ENCODE peak calls at places on chromosomes 4 and X, in six cellular contexts. F is lung, Y is neural progenitor cell, M is heart left ventricle, V is astrocyte of the spinal cord, S is fibroblast of lung. C is an unnamed sample.

GRCh38 chrX:46574941-46575381 is 1.4 kb downstream of the CHST7 start:
- DNase-seq in S (peak), M (peak), F (no peak), Y (peak), V (no peak), C (no peak)

GRCh38 chr4:8112036-8112576 is 46.5 kb downstream of the ABLIM2 start:
- DNase-seq in S (no peak), Y (no peak), M (peak), V (no peak), F (no peak), C (no peak)

GRCh38 chr4:8181844-8182243 is 17.2 kb upstream of the SH3TC1 start:
- DNase-seq in V (no peak), S (no peak), M (peak), Y (no peak), F (no peak), C (no peak)

GRCh38 chr4:29079260-29079659 is 1640.9 kb upstream of the PCDH7 start:
- DNase-seq in S (no peak), F (no peak), V (no peak), M (no peak), Y (no peak), C (no peak)

GRCh38 chrX:149950681-149951080 is 12.4 kb upstream of the EOLA2 start:
- DNase-seq in S (peak), M (no peak), Y (peak), F (no peak), V (peak), C (peak)

GRCh38 chr4:138967313-138967712 is 48.3 kb upstream of the NOCT start:
- DNase-seq in F (no peak), M (no peak), S (no peak), V (no peak), Y (no peak), C (no peak)

GRCh38 chr4:77003400-77003799 is 53.8 kb downstream of the SEPTIN11 start:
- DNase-seq in S (no peak), Y (no peak), F (no peak), V (no peak), M (no peak), C (no peak)

GRCh38 chr4:130955520-130955919 is 1859.6 kb downstream of the C4orf33 start:
- DNase-seq in Y (no peak), F (no peak), S (no peak), M (no peak), V (no peak), C (no peak)

GRCh38 chr4:39574946-39575345 is 47.7 kb upstream of the UGDH start:
- DNase-seq in Y (no peak), S (no peak), F (no peak), M (no peak), V (no peak), C (no peak)

GRCh38 chr4:41749650-41750049 is 1.1 kb upstream of the PHOX2B start:
- DNase-seq in S (no peak), V (no peak), F (no peak), Y (peak), M (no peak), C (no peak)

GRCh38 chr4:41747230-41748055 is 1.1 kb downstream of the PHOX2B start:
- DNase-seq in V (no peak), S (no peak), Y (peak), M (no peak), F (no peak), C (no peak)

GRCh38 chr4:41748788-41749445 is 392 bp upstream of the PHOX2B start:
- DNase-seq in S (no peak), F (no peak), M (no peak), V (no peak), Y (peak), C (no peak)

GRCh38 chr4:41746440-41747229 is 1.9 kb downstream of the PHOX2B start:
- DNase-seq in V (no peak), Y (peak), F (no peak), M (no peak), S (no peak), C (no peak)

DNA sequence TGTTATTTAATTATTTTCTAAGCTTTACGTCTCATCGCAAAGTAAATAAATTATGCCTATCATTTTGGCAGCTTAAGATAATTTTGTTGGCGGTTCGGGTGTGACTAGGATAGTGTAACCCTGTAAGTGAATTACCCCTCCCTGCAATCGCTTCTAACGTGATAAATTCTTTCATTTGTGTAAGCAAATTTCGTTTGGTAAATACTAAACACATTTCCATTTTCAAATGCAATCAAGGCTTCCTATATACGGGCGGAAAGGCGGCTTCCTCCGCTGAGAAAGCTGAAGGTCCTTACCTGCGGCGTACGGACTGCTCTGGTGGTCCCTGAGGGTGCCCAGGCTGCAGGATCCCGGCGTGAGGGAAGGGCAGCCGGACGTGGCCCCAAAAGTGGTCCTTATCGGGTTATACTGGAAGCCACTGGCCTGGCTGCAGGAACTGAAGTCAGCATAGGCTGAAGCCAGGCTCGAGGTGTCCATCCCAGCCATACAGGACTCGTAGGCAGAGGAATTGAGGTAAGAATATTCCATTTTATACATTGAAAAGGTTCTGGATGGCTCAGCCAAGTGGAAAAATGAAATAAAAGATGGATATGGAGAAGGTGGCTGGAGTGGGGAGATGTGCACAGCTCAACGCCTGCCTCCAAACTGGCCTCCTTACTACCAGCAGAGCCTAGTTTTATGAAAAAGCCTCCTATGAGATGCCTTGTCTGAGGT is at the start of gene PHOX2B:
- DNase-seq in S (no peak), M (no peak), Y (peak), V (no peak), F (no peak), C (no peak)
- H3K4me3 ChIP-seq in S (no peak), M (no peak), Y (no peak), V (no peak), F (no peak), C (no peak)

DNA sequence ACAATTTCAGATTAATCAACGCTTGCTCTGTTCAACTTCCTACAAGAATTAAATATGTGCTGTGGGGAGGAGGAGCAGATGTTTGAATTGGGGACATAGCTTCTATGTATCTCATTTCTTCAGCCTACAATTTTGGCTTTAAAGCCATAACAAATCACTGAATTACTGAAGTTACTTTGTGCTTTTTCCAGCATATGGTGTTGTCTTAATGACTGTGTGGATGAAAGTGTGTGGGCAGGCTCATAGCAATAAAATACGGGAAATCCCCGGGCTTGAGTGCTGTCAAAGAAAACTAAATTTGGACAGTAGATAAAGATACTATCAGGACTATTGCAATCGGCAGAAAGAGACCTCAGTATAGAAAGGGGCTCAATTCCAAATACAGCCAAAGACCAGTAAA is 874 bp downstream of the TLR7 start:
- DNase-seq in F (no peak), M (no peak), Y (no peak), V (no peak), S (no peak), C (no peak)
- TF ChIP-seq CTCF in F (no peak), M (no peak), Y (no peak), V (no peak), S (no peak), C (no peak)

GRCh38 chr4:25926473-25926872 is 12.5 kb downstream of the SMIM20 start:
- DNase-seq in V (no peak), F (no peak), S (no peak), M (no peak), Y (no peak), C (no peak)
- H3K4me3 ChIP-seq in V (no peak), F (no peak), S (no peak), M (no peak), Y (no peak), C (no peak)

DNA sequence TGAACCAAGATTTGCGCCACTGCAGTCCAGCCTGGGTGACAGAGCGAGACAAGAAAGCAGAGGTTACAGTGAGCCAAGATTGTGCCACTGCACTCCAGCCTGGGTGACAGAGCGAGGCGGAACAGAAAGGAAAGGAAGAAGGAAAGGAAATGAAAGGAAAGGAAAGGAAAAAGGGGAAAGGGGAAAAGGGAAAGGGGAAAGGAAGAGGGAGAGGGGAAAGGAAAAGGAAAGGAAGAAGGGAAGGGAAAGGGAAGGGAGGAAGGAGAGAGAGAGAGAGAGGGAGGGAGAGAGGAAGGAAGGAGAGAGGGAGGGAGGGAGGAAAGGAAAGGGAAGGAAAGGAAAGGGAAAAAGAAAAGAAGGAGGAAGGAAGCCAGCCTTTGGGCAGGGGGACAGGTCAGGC is 76.6 kb downstream of the PRKX start:
- DNase-seq in Y (no peak), M (no peak), S (no peak), F (no peak), V (no peak), C (no peak)
- TF ChIP-seq CTCF in Y (no peak), M (no peak), S (no peak), F (no peak), V (no peak), C (no peak)

DNA sequence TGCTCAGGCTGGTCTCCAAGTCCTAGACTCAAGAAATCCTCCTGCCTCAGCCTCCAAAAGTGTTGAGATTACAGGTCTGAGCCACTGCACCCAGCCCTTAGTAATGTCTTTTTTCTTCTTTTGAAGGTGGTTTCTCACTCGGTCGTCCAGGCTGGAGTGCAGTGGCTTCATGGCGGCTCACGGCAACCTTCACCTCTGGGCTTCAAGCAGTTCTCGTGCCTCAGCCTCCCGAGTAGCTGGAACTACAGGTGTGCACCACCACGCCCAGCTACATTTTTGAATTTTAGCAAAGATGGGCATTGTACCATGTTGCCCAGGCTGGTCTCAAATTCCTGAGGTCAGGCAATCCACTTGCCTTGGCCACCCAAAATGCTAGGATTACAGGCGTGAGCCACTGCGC is 32.3 kb upstream of the ASMTL start:
- DNase-seq in V (no peak), Y (no peak), M (no peak), F (no peak), S (no peak), C (no peak)
- H3K4me3 ChIP-seq in V (no peak), Y (no peak), M (no peak), F (no peak), S (no peak), C (no peak)

GRCh38 chr4:69360271-69360670 is 80.0 kb downstream of the UGT2B28 start:
- DNase-seq in Y (no peak), F (no peak), M (no peak), V (no peak), S (no peak), C (no peak)
- TF ChIP-seq CTCF in Y (no peak), F (no peak), M (no peak), V (no peak), S (no peak), C (no peak)

DNA sequence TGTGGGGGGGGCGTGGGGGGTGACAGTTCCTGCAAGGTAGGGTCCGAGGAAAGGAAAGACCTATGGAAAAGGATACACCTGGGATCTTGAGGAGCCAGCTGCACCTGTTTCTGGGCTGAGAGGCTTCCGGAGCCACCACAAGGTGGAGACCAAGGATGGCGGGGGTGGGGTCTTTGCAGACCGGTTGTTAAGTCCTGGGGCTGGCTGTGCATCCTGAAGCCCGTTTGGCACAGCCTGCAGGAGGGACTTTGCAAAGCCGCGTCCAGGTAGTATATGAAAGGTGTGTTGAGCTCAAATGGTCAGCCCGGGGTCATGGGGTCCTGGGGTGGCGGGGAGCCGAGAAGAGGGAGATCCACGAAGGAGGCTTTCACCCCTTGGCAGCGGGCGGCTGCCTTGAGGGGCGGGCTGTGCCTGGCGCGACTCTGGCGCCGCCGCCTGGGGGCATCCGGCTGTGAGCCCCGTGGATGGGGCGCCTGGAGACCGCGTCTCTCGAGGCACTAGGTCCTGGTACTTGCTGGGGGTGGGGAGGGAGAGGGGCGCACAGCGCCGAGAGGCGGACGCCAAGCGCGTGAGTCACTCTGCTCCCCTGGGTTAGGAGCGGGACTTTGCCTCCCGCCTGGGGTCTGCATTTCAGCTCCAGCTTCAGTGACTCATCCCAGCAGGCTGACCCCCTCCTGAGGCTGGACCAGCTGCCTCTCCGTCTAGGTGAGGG is 58.2 kb upstream of the DYNLT3 start:
- DNase-seq in M (no peak), F (no peak), Y (peak), V (peak), S (peak), C (peak)
- H3K4me3 ChIP-seq in M (peak), F (no peak), Y (peak), V (peak), S (peak), C (peak)

DNA sequence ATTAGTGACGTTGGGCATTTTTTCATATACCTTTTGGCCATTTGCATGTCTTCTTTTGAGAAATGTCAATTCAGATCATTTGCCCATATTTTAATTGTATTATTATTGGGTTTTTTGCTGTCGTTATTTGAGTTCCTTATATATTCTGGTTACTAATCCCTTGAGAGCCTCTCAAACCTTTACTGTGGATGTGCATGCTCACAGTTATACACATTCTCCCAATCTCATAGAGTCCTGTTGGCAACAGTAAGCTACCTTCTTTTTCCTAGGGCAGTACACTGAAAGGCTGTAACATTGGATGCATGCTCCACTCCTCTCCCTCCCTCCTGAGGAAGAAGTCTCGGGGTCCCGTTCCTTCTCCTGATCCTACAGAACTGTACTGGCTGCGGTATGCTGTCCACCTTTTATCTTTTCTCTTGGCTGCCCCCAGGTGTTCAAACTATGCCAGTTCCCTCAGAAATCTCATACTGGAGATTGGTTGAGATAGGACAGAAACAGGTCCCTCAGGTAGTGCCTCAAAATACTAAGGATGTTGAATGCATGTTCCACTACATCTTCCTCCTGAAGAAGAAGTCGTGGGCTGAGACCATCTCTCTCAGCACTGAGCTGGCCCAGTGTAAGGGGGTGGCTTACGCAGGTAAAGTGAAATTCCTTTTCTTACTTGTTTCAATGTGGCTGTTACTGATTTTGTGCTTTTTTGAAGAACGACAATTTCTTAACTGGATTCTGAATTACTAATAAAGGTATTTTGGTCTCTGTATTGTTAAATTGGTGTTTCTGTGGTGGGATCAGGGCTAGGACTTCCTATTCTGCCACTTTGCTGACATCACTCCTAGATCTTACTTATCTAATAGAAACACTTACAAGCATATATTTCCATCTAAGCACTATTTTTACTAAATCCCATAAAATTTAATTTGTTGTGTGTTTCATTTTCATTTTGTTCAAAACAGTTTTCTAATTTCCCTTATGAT is 145.4 kb upstream of the HUWE1 start:
- DNase-seq in Y (peak), S (peak), M (no peak), F (no peak), V (peak), C (no peak)
- TF ChIP-seq CTCF in Y (peak), S (peak), M (no peak), F (peak), V (peak), C (peak)

GRCh38 chrX:107827852-107828251 is 2.2 kb downstream of the MID2 start:
- DNase-seq in V (no peak), F (no peak), M (no peak), S (no peak), Y (no peak), C (no peak)

GRCh38 chrX:107829880-107830279 is 4.2 kb downstream of the MID2 start:
- DNase-seq in Y (no peak), M (no peak), F (no peak), S (no peak), V (no peak), C (no peak)

GRCh38 chrX:107826286-107827136 is 845 bp downstream of the MID2 start:
- DNase-seq in Y (peak), M (peak), F (no peak), S (peak), V (peak), C (no peak)

GRCh38 chrX:107825698-107826285 is at the start of gene MID2:
- DNase-seq in Y (peak), M (peak), V (peak), F (peak), S (peak), C (no peak)

DNA sequence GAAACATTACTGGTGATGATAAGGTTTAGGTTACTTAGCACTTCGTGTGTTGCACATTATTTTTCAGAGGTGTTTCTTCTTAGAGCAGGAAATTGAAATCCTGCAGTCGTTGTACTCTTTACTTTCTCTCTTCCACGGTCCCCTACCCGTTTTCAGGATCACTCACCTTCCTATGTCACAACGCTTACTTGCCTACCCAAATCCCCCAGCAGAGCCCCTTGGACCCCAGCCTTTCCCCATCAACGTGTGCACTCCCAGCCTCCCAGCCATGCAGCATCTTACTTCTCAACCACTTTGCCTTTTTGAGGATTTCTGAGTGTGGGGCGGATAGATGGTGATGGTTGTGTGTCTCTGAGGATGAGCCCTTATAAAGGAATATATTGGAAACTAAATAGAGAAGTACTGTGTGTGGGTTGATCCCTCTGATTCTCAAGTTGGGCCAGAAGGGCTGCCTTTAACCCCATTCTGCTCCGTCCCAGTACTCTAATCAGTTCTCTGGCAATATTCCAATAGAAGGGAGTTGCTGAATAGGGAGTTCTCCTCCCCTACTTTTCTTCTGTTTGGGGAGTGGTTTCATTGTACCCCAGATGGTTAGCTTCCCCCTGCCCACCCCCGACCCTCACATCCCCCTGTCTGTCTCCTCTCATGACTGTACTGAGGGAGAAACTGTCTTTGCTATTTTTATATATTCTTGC is 1.6 kb downstream of the MID2 start:
- DNase-seq in F (no peak), M (no peak), V (no peak), Y (no peak), S (no peak), C (no peak)
- H3K4me3 ChIP-seq in F (peak), M (peak), V (peak), Y (peak), S (peak), C (no peak)